ENCODE peak calls at places on chromosomes 7 and 10, in ten cellular contexts. U is HCEC 1CT; I is effector CD8-positive, alpha-beta T cell; R is activated CD4-positive, CD25-positive, alpha-beta regulatory T cell; J is type B pancreatic cell; Q is KG1; Y is NCI-H2081; M is osteocyte; Z is cerebellum; H is activated T-cell treated with anti-CD3 and anti-CD28 coated beads, Interleukin-2, amount 50 U/mL, for 4 hours. T is an unnamed sample.

GRCh38 chr10:125156739-125157472 is 3.5 kb downstream of the CTBP2 start:
- DNase-seq in U (no peak), I (no peak), R (no peak), J (no peak), Q (no peak), Y (peak), M (peak), Z (no peak), H (no peak), T (no peak)

GRCh38 chr10:48501806-48502771 is 102.8 kb downstream of the ARHGAP22 start:
- DNase-seq in U (no peak), I (no peak), R (no peak), J (peak), Q (no peak), Y (no peak), M (peak), Z (no peak), H (no peak), T (no peak)

GRCh38 chr7:26356929-26357792 is 65.5 kb downstream of the SNX10 start:
- DNase-seq in U (no peak), I (no peak), R (no peak), J (no peak), Q (no peak), Y (no peak), M (no peak), Z (no peak), H (no peak), T (no peak)

GRCh38 chr10:67650558-67650957 is 45.4 kb downstream of the CTNNA3 start:
- DNase-seq in U (no peak), I (no peak), R (no peak), J (no peak), Q (no peak), Y (no peak), M (no peak), Z (no peak), H (no peak), T (no peak)

GRCh38 chr10:130021373-130021950 is 57.4 kb upstream of the EBF3 start:
- DNase-seq in U (peak), I (no peak), R (no peak), J (no peak), Q (no peak), Y (no peak), M (peak), Z (no peak), H (no peak), T (no peak)

GRCh38 chr10:68492118-68492517 is 20.3 kb upstream of the DNA2 start:
- DNase-seq in U (peak), I (no peak), R (no peak), J (no peak), Q (no peak), Y (no peak), M (no peak), Z (no peak), H (no peak), T (no peak)

GRCh38 chr7:105651798-105652197 is 70.5 kb upstream of the EFCAB10 start:
- DNase-seq in U (no peak), I (no peak), R (no peak), J (no peak), Q (no peak), Y (no peak), M (no peak), Z (no peak), H (no peak), T (no peak)

GRCh38 chr7:90988523-90988922 is 275.7 kb upstream of the FZD1 start:
- DNase-seq in U (no peak), I (no peak), R (no peak), J (no peak), Q (no peak), Y (peak), M (no peak), Z (no peak), H (no peak), T (no peak)

GRCh38 chr7:127666602-127667001 is 14.6 kb downstream of the SND1 start:
- DNase-seq in U (no peak), I (no peak), R (no peak), J (no peak), Q (no peak), Y (no peak), M (no peak), Z (no peak), H (no peak), T (no peak)

GRCh38 chr10:124698560-124699470 is 45.4 kb downstream of the FAM53B start:
- DNase-seq in U (no peak), I (no peak), R (no peak), J (no peak), Q (no peak), Y (no peak), M (no peak), Z (peak), H (no peak), T (no peak)

GRCh38 chr10:79561257-79561656 is 1.1 kb upstream of the SFTPA2 start:
- DNase-seq in U (no peak), I (no peak), R (no peak), J (no peak), Q (no peak), Y (no peak), M (no peak), Z (no peak), H (no peak), T (no peak)

GRCh38 chr7:84783161-84783803 is 403.6 kb downstream of the SEMA3D start:
- DNase-seq in U (peak), I (no peak), R (no peak), J (no peak), Q (no peak), Y (no peak), M (no peak), Z (no peak), H (no peak), T (no peak)